ENCODE peak calls at places on chromosomes 5 and 9, in eight cellular contexts. E is Karpas-422, B is Panc1, O is heart left ventricle, V is GM12865, F is bronchial epithelial cell, P is astrocyte of the spinal cord, U is SJCRH30. A is an unnamed sample.

GRCh38 chr9:111483862-111484563 is at the start of gene ECPAS:
- DNase-seq in U (peak), V (peak), F (peak), B (no peak), O (peak), P (peak), E (peak), A (peak)

GRCh38 chr5:55836191-55836590 is 15.0 kb upstream of the IL31RA start:
- DNase-seq in V (no peak), E (no peak), U (no peak), F (no peak), B (no peak), P (no peak), O (no peak), A (no peak)

GRCh38 chr9:35000535-35001284 is 11.2 kb downstream of the DNAJB5 start:
- DNase-seq in P (no peak), V (no peak), O (no peak), F (peak), B (no peak), E (no peak), U (no peak), A (no peak)

GRCh38 chr9:93114169-93114983 is 18.4 kb downstream of the CARD19 start:
- DNase-seq in U (peak), E (no peak), V (no peak), F (no peak), B (no peak), P (no peak), O (no peak), A (no peak)

GRCh38 chr5:146947181-146947941 is 68.8 kb upstream of the PPP2R2B start:
- DNase-seq in E (peak), V (peak), P (no peak), O (no peak), F (peak), B (no peak), U (peak), A (no peak)

GRCh38 chr5:109191153-109191558 is 218.6 kb downstream of the PJA2 start:
- DNase-seq in P (peak), B (no peak), O (no peak), U (no peak), E (no peak), F (peak), V (peak), A (peak)

GRCh38 chr5:132807163-132807838 is 5.8 kb upstream of the SOWAHA start:
- DNase-seq in O (no peak), V (peak), B (no peak), P (no peak), U (peak), E (peak), F (no peak), A (no peak)

GRCh38 chr9:17528859-17529258 is 50.0 kb upstream of the SH3GL2 start:
- DNase-seq in F (peak), E (peak), U (peak), V (no peak), O (no peak), P (no peak), B (no peak), A (no peak)

GRCh38 chr5:132457371-132458225 is 33.0 kb downstream of the IRF1 start:
- DNase-seq in P (peak), B (no peak), E (no peak), O (no peak), U (peak), F (no peak), V (peak), A (no peak)

GRCh38 chr9:15735083-15735974 is 182.5 kb downstream of the CCDC171 start:
- DNase-seq in B (peak), V (no peak), P (peak), O (no peak), E (no peak), U (peak), F (peak), A (peak)

GRCh38 chr9:14051459-14051858 is 262.5 kb downstream of the NFIB start:
- DNase-seq in P (peak), O (no peak), F (peak), B (no peak), V (no peak), U (no peak), E (no peak), A (no peak)

GRCh38 chr5:132688536-132689409 is 15.0 kb downstream of the IL4 start:
- DNase-seq in U (no peak), P (no peak), F (no peak), B (no peak), V (no peak), E (peak), O (no peak), A (no peak)

GRCh38 chr5:121988443-121988842 is 26.7 kb downstream of the SRFBP1 start:
- DNase-seq in F (no peak), E (no peak), O (no peak), U (no peak), B (no peak), V (no peak), P (no peak), A (no peak)

GRCh38 chr9:33408087-33408486 is 5.7 kb upstream of the AQP7 start:
- DNase-seq in U (no peak), B (no peak), E (no peak), O (no peak), P (no peak), F (peak), V (no peak), A (no peak)

GRCh38 chr5:149747141-149747832 is 17.2 kb downstream of the PPARGC1B start:
- DNase-seq in V (no peak), U (no peak), P (no peak), B (no peak), F (peak), O (no peak), E (no peak), A (no peak)

GRCh38 chr9:63859475-63860215 is 1425.4 kb downstream of the FOXD4L5 start:
- DNase-seq in O (peak), U (no peak), V (peak), E (no peak), P (peak), F (peak), B (no peak), A (no peak)

GRCh38 chr9:75962186-75963036 is 71.9 kb downstream of the PCSK5 start:
- DNase-seq in F (no peak), P (peak), O (peak), B (no peak), U (peak), E (no peak), V (no peak), A (no peak)

GRCh38 chr5:131633830-131634229 is 1.2 kb downstream of the RAPGEF6 start:
- DNase-seq in B (no peak), U (no peak), O (no peak), F (no peak), V (peak), P (no peak), E (peak), A (no peak)

GRCh38 chr5:169706758-169707450 is 69.8 kb downstream of the DOCK2 start:
- DNase-seq in B (no peak), V (no peak), P (peak), U (no peak), F (peak), O (no peak), E (no peak), A (peak)

GRCh38 chr5:57863661-57864060 is 381.1 kb upstream of the ACTBL2 start:
- DNase-seq in E (no peak), U (peak), P (peak), V (no peak), O (no peak), B (no peak), F (no peak), A (no peak)

GRCh38 chr9:70061776-70062175 is 18.1 kb downstream of the MAMDC2 start:
- DNase-seq in P (peak), V (no peak), F (no peak), U (no peak), E (no peak), B (no peak), O (no peak), A (no peak)

GRCh38 chr5:173328896-173329369 is 719 bp upstream of the STC2 start:
- DNase-seq in O (no peak), F (peak), B (no peak), U (peak), P (peak), V (peak), E (no peak), A (no peak)

GRCh38 chr5:102678267-102679058 is 76.6 kb upstream of the PAM start:
- DNase-seq in V (no peak), F (peak), P (peak), U (no peak), B (no peak), O (no peak), E (no peak), A (peak)

GRCh38 chr9:92299116-92299515 is 5.6 kb upstream of the IARS1 start:
- DNase-seq in F (no peak), P (no peak), B (no peak), O (no peak), E (peak), U (no peak), V (peak), A (no peak)

GRCh38 chr5:127839496-127840197 is 136.5 kb downstream of the CCDC192 start:
- DNase-seq in U (no peak), O (no peak), F (no peak), E (peak), B (no peak), P (no peak), V (peak), A (no peak)

GRCh38 chr5:95684361-95684760 is 1.6 kb upstream of the SPATA9 start:
- DNase-seq in O (no peak), E (no peak), V (no peak), U (no peak), F (no peak), B (no peak), P (no peak), A (no peak)

GRCh38 chr9:129469188-129469987 is 151.5 kb downstream of the C9orf50 start:
- DNase-seq in U (no peak), E (no peak), B (no peak), F (no peak), P (no peak), V (no peak), O (no peak), A (no peak)

GRCh38 chr9:117555964-117556629 is 141.2 kb upstream of the ASTN2 start:
- DNase-seq in B (peak), F (peak), P (peak), V (peak), O (no peak), E (peak), U (peak), A (peak)

GRCh38 chr5:124822647-124823046 is 76.2 kb upstream of the ZNF608 start:
- DNase-seq in E (no peak), B (no peak), U (no peak), O (no peak), F (no peak), V (no peak), P (no peak), A (no peak)

GRCh38 chr9:83675466-83675865 is 32.3 kb downstream of the UBQLN1 start:
- DNase-seq in B (no peak), P (no peak), F (no peak), V (no peak), O (no peak), E (no peak), U (no peak), A (no peak)

GRCh38 chr5:93226202-93226735 is 354.8 kb downstream of the NR2F1-AS1 start:
- DNase-seq in B (no peak), V (no peak), O (no peak), P (no peak), F (no peak), U (no peak), E (no peak), A (no peak)

GRCh38 chr5:10222326-10222725 is 27.4 kb downstream of the ATPSCKMT start:
- DNase-seq in U (no peak), E (no peak), P (peak), O (no peak), F (no peak), V (no peak), B (no peak), A (no peak)

GRCh38 chr9:9498147-9498546 is 1114.7 kb downstream of the PTPRD start:
- DNase-seq in U (no peak), O (no peak), F (peak), P (no peak), V (no peak), B (no peak), E (no peak), A (no peak)

GRCh38 chr9:105070176-105070575 is 142.2 kb upstream of the ABCA1 start:
- DNase-seq in U (no peak), V (no peak), B (no peak), F (no peak), E (no peak), P (no peak), O (no peak), A (no peak)

GRCh38 chr9:36150529-36151305 is 14.2 kb downstream of the GLIPR2 start:
- DNase-seq in V (no peak), O (no peak), E (no peak), U (peak), F (no peak), B (no peak), P (no peak), A (no peak)

GRCh38 chr9:36146666-36147065 is 10.1 kb downstream of the GLIPR2 start:
- DNase-seq in U (no peak), P (no peak), E (no peak), V (no peak), O (no peak), F (no peak), B (no peak), A (no peak)

GRCh38 chr9:36149197-36149596 is 12.7 kb downstream of the GLIPR2 start:
- DNase-seq in P (peak), B (no peak), O (no peak), V (no peak), F (no peak), E (no peak), U (peak), A (peak)

GRCh38 chr9:36147441-36148175 is 11.1 kb downstream of the GLIPR2 start:
- DNase-seq in F (no peak), E (no peak), B (no peak), P (no peak), O (no peak), U (no peak), V (no peak), A (no peak)

GRCh38 chr9:36148652-36149051 is 12.1 kb downstream of the GLIPR2 start:
- DNase-seq in E (no peak), B (no peak), V (peak), U (peak), F (peak), P (peak), O (peak), A (peak)
- H3K4me3 ChIP-seq in E (no peak), B (no peak), V (no peak), U (no peak), F (no peak), P (no peak), O (no peak), A (no peak)

GRCh38 chr5:172175263-172175719 is 12.7 kb downstream of the STK10 start:
- DNase-seq in U (no peak), V (peak), E (peak), F (no peak), O (peak), B (no peak), P (no peak), A (no peak)

GRCh38 chr5:172172912-172173591 is 15.0 kb downstream of the STK10 start:
- DNase-seq in U (no peak), F (no peak), P (no peak), O (peak), B (no peak), V (no peak), E (no peak), A (no peak)

GRCh38 chr5:172177232-172177631 is 10.8 kb downstream of the STK10 start:
- DNase-seq in B (no peak), F (no peak), E (no peak), V (no peak), O (no peak), P (no peak), U (no peak), A (no peak)

GRCh38 chr5:172171118-172171775 is 16.8 kb downstream of the STK10 start:
- DNase-seq in F (no peak), P (no peak), U (no peak), E (no peak), B (no peak), O (no peak), V (no peak), A (no peak)

GRCh38 chr5:172173771-172174170 is 14.3 kb downstream of the STK10 start:
- DNase-seq in O (peak), P (peak), B (no peak), V (no peak), U (no peak), E (no peak), F (peak), A (peak)
- H3K4me3 ChIP-seq in O (no peak), P (no peak), B (no peak), V (no peak), U (no peak), E (no peak), F (no peak), A (no peak)

DNA sequence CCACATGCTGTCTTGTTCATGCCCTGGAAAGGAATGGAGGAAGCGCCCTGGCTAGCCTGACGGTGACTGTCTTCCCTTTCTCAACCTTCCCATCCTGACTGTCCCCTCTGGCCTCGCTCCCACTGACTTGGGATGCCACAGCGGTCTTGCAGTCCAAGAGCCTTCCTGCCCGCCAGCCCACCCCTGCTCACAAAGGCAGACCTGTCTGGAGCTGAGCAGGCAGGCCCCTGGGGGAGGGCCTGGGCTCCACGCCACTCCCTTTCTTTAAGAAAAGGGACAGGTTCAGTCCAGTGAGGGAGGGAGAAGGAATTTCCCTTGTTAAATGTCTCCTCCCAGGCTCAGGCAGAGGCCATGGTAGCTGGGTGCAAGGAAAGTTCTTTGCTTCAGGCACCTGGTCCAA is 18.1 kb downstream of the FGF1 start:
- DNase-seq in U (no peak), O (no peak), B (no peak), F (peak), E (no peak), V (no peak), P (no peak), A (no peak)
- H3K4me3 ChIP-seq in U (no peak), O (no peak), B (no peak), F (no peak), E (no peak), V (no peak), P (no peak), A (no peak)

GRCh38 chr9:20658677-20659473 is 25.2 kb upstream of the FOCAD start:
- DNase-seq in P (peak), B (no peak), O (no peak), U (no peak), F (peak), V (no peak), E (no peak), A (no peak)
- H3K4me3 ChIP-seq in P (peak), B (peak), O (peak), U (peak), F (peak), V (no peak), E (peak), A (peak)

GRCh38 chr5:143244000-143244736 is 159.3 kb downstream of the NR3C1 start:
- DNase-seq in E (no peak), P (peak), O (peak), F (peak), B (peak), U (peak), V (no peak), A (peak)
- H3K4me3 ChIP-seq in E (no peak), P (no peak), O (no peak), F (no peak), B (no peak), U (peak), V (no peak), A (no peak)

GRCh38 chr9:37210737-37211523 is 90.6 kb downstream of the ZCCHC7 start:
- DNase-seq in P (no peak), B (no peak), E (no peak), U (no peak), O (no peak), V (peak), F (no peak), A (no peak)

GRCh38 chr9:37212435-37212834 is 92.1 kb downstream of the ZCCHC7 start:
- DNase-seq in F (no peak), B (no peak), E (no peak), O (no peak), P (no peak), V (no peak), U (no peak), A (no peak)

GRCh38 chr9:37217141-37217540 is 96.8 kb downstream of the ZCCHC7 start:
- DNase-seq in V (no peak), U (no peak), B (no peak), E (no peak), O (no peak), F (no peak), P (no peak), A (no peak)

GRCh38 chr9:37218800-37219425 is 98.5 kb downstream of the ZCCHC7 start:
- DNase-seq in F (no peak), U (no peak), O (no peak), E (no peak), P (no peak), V (no peak), B (no peak), A (peak)

DNA sequence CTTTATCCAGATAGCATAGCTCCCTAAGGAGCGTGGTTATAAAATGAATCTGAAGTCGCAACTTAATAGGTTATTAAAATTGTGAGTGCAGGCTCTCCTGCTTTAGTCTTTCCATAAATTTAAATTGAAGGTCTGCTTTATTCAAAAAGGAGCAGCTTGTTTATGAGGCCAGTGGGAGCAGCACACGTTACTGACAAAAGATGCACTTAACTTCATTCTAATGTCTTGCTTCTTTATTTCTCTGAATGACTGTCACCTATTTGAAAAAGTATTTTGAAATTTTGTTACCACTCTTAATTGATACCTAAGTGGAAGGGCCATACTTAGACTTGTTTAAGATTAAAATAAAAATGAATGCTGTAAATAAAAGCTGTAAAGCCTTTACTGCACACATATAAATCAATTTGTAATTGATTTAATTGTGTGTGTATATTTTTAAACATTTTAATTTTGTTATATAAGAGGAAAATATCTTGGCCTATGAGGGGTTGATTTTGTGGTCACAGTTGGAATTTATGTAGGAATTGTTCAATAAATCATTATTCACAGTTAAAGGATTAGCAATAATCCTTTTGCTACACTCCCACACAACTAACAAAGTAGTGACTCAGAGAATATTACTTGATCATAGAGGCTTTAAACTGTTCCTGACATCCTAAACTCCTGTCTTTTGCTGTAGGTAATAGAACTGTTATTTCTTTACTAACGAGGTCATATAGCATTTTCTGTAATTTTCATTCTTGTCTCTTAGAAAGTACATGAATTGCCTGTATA is 95.3 kb downstream of the ZCCHC7 start:
- DNase-seq in O (no peak), V (no peak), B (no peak), P (no peak), E (no peak), F (peak), U (peak), A (no peak)
- H3K4me3 ChIP-seq in O (no peak), V (no peak), B (no peak), P (no peak), E (no peak), F (no peak), U (no peak), A (no peak)

A was measured in astrocyte of the cerebellum.